ENCODE peak calls at places on chromosomes 3 and 15, in eight cellular contexts. P is HepG2, Y is GM23248, L is astrocyte, X is HCT116, J is GM23338, I is fibroblast of lung, K is PC-9. Z is an unnamed sample.

GRCh38 chr3:59313365-59313764 is 263.5 kb upstream of the CFAP20DC start:
- DNase-seq in L (no peak), J (peak), K (no peak), Y (peak), P (peak), X (peak), I (no peak), Z (no peak)

GRCh38 chr3:39313289-39313688 is 16.2 kb upstream of the CCR8 start:
- DNase-seq in I (no peak), P (no peak), L (no peak), Y (no peak), J (no peak), X (no peak), K (no peak), Z (no peak)

GRCh38 chr3:46908294-46908985 is 30.9 kb downstream of the PTH1R start:
- DNase-seq in I (peak), J (no peak), K (no peak), Y (peak), P (no peak), L (peak), X (no peak), Z (no peak)

GRCh38 chr3:76566211-76566534 is 473.7 kb upstream of the ROBO2 start:
- DNase-seq in J (no peak), P (no peak), X (no peak), I (no peak), K (no peak), L (no peak), Y (no peak), Z (no peak)

GRCh38 chr3:17111556-17111955 is 226.8 kb downstream of the PLCL2 start:
- DNase-seq in Y (peak), K (no peak), I (peak), L (peak), J (no peak), X (no peak), P (no peak), Z (no peak)

GRCh38 chr3:157104928-157105652 is 54.9 kb downstream of the CCNL1 start:
- DNase-seq in I (no peak), K (peak), L (no peak), Y (no peak), X (no peak), P (no peak), J (peak), Z (no peak)

GRCh38 chr15:60000113-60000823 is 3.8 kb upstream of the FOXB1 start:
- DNase-seq in Y (no peak), P (no peak), J (peak), K (no peak), X (no peak), L (no peak), I (no peak), Z (no peak)

GRCh38 chr3:17190353-17191078 is 305.8 kb downstream of the PLCL2 start:
- DNase-seq in L (no peak), I (no peak), J (no peak), P (no peak), K (no peak), Y (no peak), X (no peak), Z (no peak)

GRCh38 chr3:183895296-183895695 is 10.6 kb upstream of the PARL start:
- DNase-seq in K (peak), J (peak), X (peak), P (peak), I (peak), L (peak), Y (peak), Z (peak)

GRCh38 chr15:46343527-46343926 is 708.7 kb downstream of the SQOR start:
- DNase-seq in X (no peak), Y (no peak), K (no peak), P (no peak), I (no peak), L (no peak), J (no peak), Z (no peak)

DNA sequence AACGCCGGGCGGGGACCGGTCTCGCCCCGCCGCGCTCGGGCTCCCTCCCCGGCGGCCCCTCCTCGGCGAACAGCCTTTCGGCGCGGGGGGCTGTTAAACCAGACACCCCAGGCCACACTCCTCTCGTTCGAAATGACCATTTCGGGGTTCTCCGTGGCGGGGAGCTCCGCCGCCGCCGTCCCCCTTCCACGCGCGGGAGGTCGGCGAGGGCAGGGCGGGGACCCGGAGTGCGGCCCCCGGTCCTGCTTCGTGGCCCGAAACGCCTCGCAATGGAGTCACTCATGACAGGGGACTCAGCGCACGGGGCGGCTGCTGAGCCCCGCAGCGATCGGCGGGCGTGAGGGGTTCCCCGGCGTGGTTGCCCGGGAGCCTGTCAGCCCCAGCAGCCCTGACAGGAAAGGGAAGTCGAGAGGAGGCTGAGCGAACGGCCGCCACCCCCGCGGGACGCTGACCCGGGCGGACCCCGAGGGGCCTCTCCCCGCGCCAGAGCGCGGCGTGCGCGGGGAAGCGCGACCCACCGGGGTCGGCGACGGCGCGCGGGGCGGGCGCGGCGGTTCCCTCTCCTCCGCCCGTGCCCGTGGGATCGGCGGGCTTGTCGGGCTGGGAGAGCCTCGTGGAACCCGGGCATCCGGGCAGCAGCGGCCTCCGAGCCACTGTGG is 497 bp upstream of the PIGZ start:
- DNase-seq in X (no peak), I (peak), Y (peak), L (no peak), J (peak), P (no peak), K (no peak), Z (no peak)
- TF ChIP-seq EZH2 in X (no peak), I (no peak), Y (no peak), L (no peak), J (peak), P (no peak), K (peak), Z (no peak)

DNA sequence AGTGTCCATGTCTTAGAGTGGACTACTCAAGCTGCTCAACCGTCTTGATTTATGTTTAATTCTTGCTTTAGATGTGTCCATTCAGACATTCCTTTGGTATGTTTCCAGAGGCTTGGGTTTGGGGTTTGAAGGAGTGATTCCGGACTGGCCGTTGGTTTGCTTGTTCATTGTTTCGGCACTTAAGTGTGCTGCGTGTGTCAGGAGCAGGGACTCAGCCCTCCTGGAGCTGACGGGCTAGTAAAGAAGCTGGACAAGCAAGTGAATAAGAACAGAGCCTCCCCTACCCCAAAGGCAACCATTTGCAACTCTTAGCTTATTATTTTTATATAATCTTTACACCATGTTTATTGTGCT is 65.2 kb downstream of the EEFSEC start:
- DNase-seq in P (no peak), J (no peak), X (no peak), K (no peak), L (no peak), Y (no peak), I (peak), Z (no peak)
- H3K27ac ChIP-seq in P (no peak), J (no peak), X (no peak), K (peak), L (no peak), Y (no peak), I (no peak), Z (no peak)

GRCh38 chr3:71956716-71957115 is 171.8 kb upstream of the PROK2 start:
- DNase-seq in Y (no peak), X (no peak), I (no peak), J (peak), P (no peak), L (no peak), K (no peak), Z (no peak)

GRCh38 chr3:71961891-71962290 is 176.9 kb upstream of the PROK2 start:
- DNase-seq in Y (peak), X (no peak), L (no peak), I (no peak), P (no peak), K (no peak), J (no peak), Z (no peak)

GRCh38 chr3:71955549-71956373 is 170.8 kb upstream of the PROK2 start:
- DNase-seq in L (peak), X (peak), K (peak), Y (peak), P (peak), I (peak), J (peak), Z (peak)

GRCh38 chr3:71961378-71961777 is 176.4 kb upstream of the PROK2 start:
- DNase-seq in I (no peak), X (no peak), Y (no peak), K (no peak), J (no peak), P (no peak), L (no peak), Z (no peak)

GRCh38 chr3:71958533-71958932 is 173.6 kb upstream of the PROK2 start:
- DNase-seq in J (no peak), X (no peak), L (no peak), Y (no peak), I (no peak), P (no peak), K (no peak), Z (no peak)
- TF ChIP-seq EZH2 in J (no peak), X (no peak), L (no peak), Y (no peak), I (no peak), P (no peak), K (no peak), Z (no peak)

DNA sequence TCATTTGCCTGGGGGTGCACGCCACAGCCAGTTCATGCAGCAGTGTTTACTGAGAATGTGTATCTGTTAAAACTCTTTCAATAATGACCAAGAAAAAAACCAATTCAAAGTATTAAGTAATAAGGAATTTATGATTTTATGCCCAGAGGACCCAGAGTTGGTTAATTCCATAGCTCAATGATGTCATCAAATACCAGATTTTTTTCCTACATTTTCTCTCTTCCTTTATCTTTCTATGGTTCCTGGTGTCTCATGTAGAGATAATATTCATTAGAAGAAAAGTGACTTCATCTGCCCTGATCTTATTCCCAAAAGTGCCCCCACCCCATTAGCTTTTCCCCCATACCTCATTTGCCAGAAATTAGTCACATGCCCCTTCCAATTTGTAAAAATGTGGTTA is 44.6 kb upstream of the LMCD1 start:
- DNase-seq in I (peak), Y (peak), P (no peak), J (no peak), X (no peak), L (peak), K (no peak), Z (no peak)
- H3K27ac ChIP-seq in I (peak), Y (peak), P (no peak), J (no peak), X (no peak), L (peak), K (no peak), Z (no peak)

GRCh38 chr3:147412491-147412916 is 3.3 kb downstream of the ZIC1 start:
- DNase-seq in P (no peak), Y (no peak), I (no peak), K (no peak), L (no peak), J (peak), X (no peak), Z (no peak)
- TF ChIP-seq EZH2 in P (no peak), Y (no peak), I (peak), K (no peak), L (peak), J (peak), X (no peak), Z (no peak)

DNA sequence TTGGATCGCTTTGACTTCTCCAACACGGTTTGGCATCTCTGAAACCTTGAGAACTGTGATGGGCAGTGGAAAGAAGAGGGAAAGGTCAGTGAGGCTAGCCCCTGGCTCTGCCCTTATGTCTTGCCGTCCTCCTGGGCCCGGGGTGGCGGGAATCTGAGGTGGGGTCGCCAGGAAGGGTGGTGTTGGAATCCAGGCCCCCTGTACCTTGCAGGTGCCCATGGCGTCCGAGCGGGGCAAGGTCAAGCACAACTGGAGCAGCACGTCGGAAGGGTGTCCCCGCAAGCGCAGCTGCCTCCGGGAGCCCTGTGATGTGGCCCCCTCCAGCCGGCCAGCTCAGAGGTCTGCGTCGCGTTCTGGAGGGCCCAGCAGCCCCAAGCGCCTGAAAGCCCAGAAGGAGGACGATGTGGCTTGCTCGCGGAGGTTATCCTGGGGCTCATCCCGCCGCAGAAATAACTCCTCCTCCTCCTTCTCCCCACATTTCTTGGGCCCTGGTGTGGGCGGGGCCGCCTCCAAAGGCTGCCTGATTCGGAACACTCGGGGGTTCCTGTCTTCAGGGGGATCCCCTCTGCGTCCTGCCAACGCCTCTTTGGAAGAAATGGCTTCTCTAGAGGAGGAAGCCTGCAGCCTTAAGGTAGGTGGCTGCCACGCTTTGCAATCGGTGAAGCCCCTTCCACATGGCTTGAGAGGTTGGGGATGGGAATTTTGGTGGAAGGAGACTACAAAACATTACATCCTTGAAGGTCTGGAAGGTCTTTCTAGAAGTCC is 907 bp downstream of the TATDN2 start:
- DNase-seq in K (no peak), I (peak), L (peak), X (no peak), Y (peak), J (peak), P (no peak), Z (no peak)
- H3K27ac ChIP-seq in K (no peak), I (peak), L (peak), X (peak), Y (peak), J (peak), P (peak), Z (no peak)